ENCODE peak calls at places on chromosomes 1 and 21, in six cellular contexts. C is sigmoid colon; G is kidney epithelial cell; U is naive thymus-derived CD4-positive, alpha-beta T cell; F is fibroblast of pulmonary artery; Y is HFF-Myc. Z is an unnamed sample.

GRCh38 chr1:10106241-10106640 is 73.5 kb downstream of the UBE4B start:
- DNase-seq in C (no peak), G (no peak), U (no peak), F (no peak), Y (no peak), Z (no peak)

GRCh38 chr1:38336308-38336707 is 289.7 kb upstream of the POU3F1 start:
- DNase-seq in C (no peak), G (no peak), U (no peak), F (no peak), Y (no peak), Z (no peak)

GRCh38 chr1:13809461-13810159 is 109.6 kb downstream of the PRDM2 start:
- DNase-seq in C (no peak), G (no peak), U (no peak), F (no peak), Y (no peak), Z (no peak)

GRCh38 chr1:52140633-52141512 is 1.0 kb upstream of the ZFYVE9 start:
- DNase-seq in C (no peak), G (no peak), U (no peak), F (no peak), Y (no peak), Z (no peak)

GRCh38 chr1:233361876-233362275 is 34.4 kb downstream of the MAP3K21 start:
- DNase-seq in C (no peak), G (no peak), U (no peak), F (no peak), Y (no peak), Z (no peak)

GRCh38 chr21:41828884-41829360 is 50.2 kb downstream of the PRDM15 start:
- DNase-seq in C (no peak), G (no peak), U (no peak), F (no peak), Y (no peak), Z (no peak)

GRCh38 chr1:180254496-180254819 is 24.4 kb downstream of the LHX4 start:
- DNase-seq in C (no peak), G (no peak), U (no peak), F (no peak), Y (no peak), Z (no peak)

GRCh38 chr1:236524142-236524891 is 535 bp downstream of the LGALS8 start:
- DNase-seq in C (peak; percentile 65), G (no peak), U (peak; percentile 71), F (peak; percentile 89), Y (peak; percentile 56), Z (peak; percentile 80)

GRCh38 chr21:37748351-37748750 is 167.9 kb downstream of the KCNJ6 start:
- DNase-seq in C (no peak), G (no peak), U (no peak), F (no peak), Y (no peak), Z (no peak)

GRCh38 chr1:115062542-115063004 is 26.7 kb downstream of the TSPAN2 start:
- DNase-seq in C (no peak), G (no peak), U (peak; percentile 97), F (no peak), Y (no peak), Z (peak; percentile 98)

GRCh38 chr21:21084179-21084578 is 86.0 kb downstream of the NCAM2 start:
- DNase-seq in C (no peak), G (no peak), U (no peak), F (peak; percentile 47), Y (no peak), Z (no peak)

GRCh38 chr1:15621975-15622374 is 4.7 kb downstream of the DDI2 start:
- DNase-seq in C (no peak), G (no peak), U (no peak), F (no peak), Y (no peak), Z (no peak)

GRCh38 chr1:193592325-193592724 is 405.9 kb upstream of the B3GALT2 start:
- DNase-seq in C (no peak), G (no peak), U (no peak), F (no peak), Y (no peak), Z (no peak)

GRCh38 chr1:51236548-51237312 is 657 bp downstream of the RNF11 start:
- DNase-seq in C (peak; percentile 76), G (no peak), U (peak; percentile 47), F (peak; percentile 55), Y (no peak), Z (no peak)

GRCh38 chr1:70487910-70488665 is 77.0 kb downstream of the CTH start:
- DNase-seq in C (no peak), G (no peak), U (peak; percentile 2), F (peak; percentile 55), Y (no peak), Z (peak; percentile 28)

GRCh38 chr1:4512622-4513021 is 141.8 kb upstream of the AJAP1 start:
- DNase-seq in C (peak; percentile 81), G (no peak), U (no peak), F (no peak), Y (no peak), Z (no peak)

GRCh38 chr1:181038399-181038873 is 4.7 kb downstream of the MR1 start:
- DNase-seq in C (peak; percentile 73), G (no peak), U (peak; percentile 63), F (peak; percentile 72), Y (no peak), Z (peak; percentile 46)

GRCh38 chr1:9825101-9826074 is 1.6 kb upstream of the CLSTN1 start:
- DNase-seq in C (peak; percentile 87), G (peak; percentile 90), U (peak; percentile 35), F (peak; percentile 48), Y (no peak), Z (no peak)

GRCh38 chr1:172326171-172326570 is 94.3 kb upstream of the C1orf105 start:
- DNase-seq in C (no peak), G (no peak), U (no peak), F (peak; percentile 9), Y (no peak), Z (no peak)

GRCh38 chr1:152654110-152654509 is 9.1 kb upstream of the LCE2D start:
- DNase-seq in C (no peak), G (peak; percentile 7), U (no peak), F (peak; percentile 48), Y (no peak), Z (peak; percentile 52)

GRCh38 chr1:179591592-179592580 is at the start of gene TDRD5:
- DNase-seq in C (no peak), G (no peak), U (no peak), F (no peak), Y (no peak), Z (no peak)

GRCh38 chr1:19109545-19109944 is 100.5 kb downstream of the UBR4 start:
- DNase-seq in C (no peak), G (no peak), U (no peak), F (no peak), Y (no peak), Z (no peak)
- H3K4me3 ChIP-seq in C (no peak overlapping the region), G (no peak overlapping the region), U (no peak overlapping the region), F (no peak overlapping the region), Y (no peak overlapping the region), Z (no peak overlapping the region)

GRCh38 chr1:21670059-21670881 is 1.1 kb upstream of the RAP1GAP start:
- DNase-seq in C (peak; percentile 52), G (no peak), U (no peak), F (no peak), Y (no peak), Z (no peak)
- H3K4me3 ChIP-seq in C (peak overlapping the region; percentile 39), G (no peak overlapping the region), U (peak overlapping the region; percentile 65), F (no peak overlapping the region), Y (no peak overlapping the region), Z (peak overlapping the region; percentile 47)

GRCh38 chr1:212413902-212414327 is 771 bp downstream of the PACC1 start:
- DNase-seq in C (no peak), G (no peak), U (no peak), F (peak; percentile 18), Y (no peak), Z (no peak)

GRCh38 chr1:212412374-212412773 is 2.3 kb downstream of the PACC1 start:
- DNase-seq in C (no peak), G (no peak), U (no peak), F (no peak), Y (no peak), Z (no peak)

GRCh38 chr1:212410231-212410825 is 4.4 kb downstream of the PACC1 start:
- DNase-seq in C (no peak), G (no peak), U (no peak), F (no peak), Y (no peak), Z (peak; percentile 50)

GRCh38 chr1:212414328-212415106 is at the start of gene PACC1:
- DNase-seq in C (peak; percentile 94), G (peak; percentile 28), U (peak; percentile 86), F (peak; percentile 84), Y (peak; percentile 61), Z (peak; percentile 90)

GRCh38 chr1:212415107-212415841 is 588 bp upstream of the PACC1 start:
- DNase-seq in C (no peak), G (no peak), U (no peak), F (no peak), Y (no peak), Z (peak; percentile 55)
- H3K4me3 ChIP-seq in C (peak overlapping the region; percentile 74), G (no peak overlapping the region), U (peak overlapping the region; percentile 98), F (peak overlapping the region; percentile 91), Y (peak overlapping the region; percentile 79), Z (peak overlapping the region; percentile 79)

DNA sequence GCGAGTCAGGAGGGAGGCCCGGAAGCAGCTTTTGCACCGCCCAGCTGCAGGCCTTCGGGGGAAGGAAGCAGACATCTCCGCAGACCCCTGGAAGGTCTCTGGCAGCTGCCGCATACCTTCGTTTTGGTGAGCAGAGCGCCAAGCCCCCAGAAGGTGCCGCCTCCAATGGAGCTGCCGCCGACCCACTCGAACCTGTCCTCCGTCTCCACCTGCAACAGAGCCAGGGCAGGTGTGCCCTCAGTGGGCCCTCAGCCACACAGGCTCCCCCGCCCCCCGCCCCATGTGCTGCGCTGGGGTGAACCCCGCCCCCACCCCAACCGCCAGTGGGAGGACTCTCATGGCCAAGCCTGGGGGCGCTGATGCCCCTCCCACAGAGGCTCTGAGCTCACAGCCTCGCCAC is 6.2 kb downstream of the PANK4 start:
- DNase-seq in C (no peak), G (no peak), U (no peak), F (no peak), Y (no peak), Z (no peak)
- H3K4me3 ChIP-seq in C (no peak overlapping the region), G (no peak overlapping the region), U (no peak overlapping the region), F (no peak overlapping the region), Y (no peak overlapping the region), Z (no peak overlapping the region)

GRCh38 chr1:227541796-227542152 is 21.6 kb upstream of the ZNF678 start:
- DNase-seq in C (peak; percentile 68), G (no peak), U (no peak), F (no peak), Y (no peak), Z (no peak)
- H3K4me3 ChIP-seq in C (peak overlapping the region; percentile 90), G (peak overlapping the region; percentile 67), U (peak overlapping the region; percentile 55), F (peak overlapping the region; percentile 56), Y (peak overlapping the region; percentile 60), Z (no peak overlapping the region)